ENCODE peak calls at places on chromosome 4, in nine cellular contexts. E is NCI-H460; A is central memory CD4-positive, alpha-beta T cell; P is kidney; D is activated T-helper 1 cell treated with Interleukin-2 at 50 U/mL for 16 hours; M is fibroblast of lung; B is stimulated activated CD8-positive, alpha-beta memory T cell treated with anti-CD3 and anti-CD28 coated beads, Interleukin-2, amount 100 ng/mL, for 48 hours; W is germinal center; S is Karpas-422. O is an unnamed sample.

GRCh38 chr4:173057906-173058305 is 110.7 kb upstream of the GALNT7 start:
- DNase-seq in B (no peak), D (no peak), W (no peak), E (no peak), S (no peak), P (no peak), M (no peak), A (no peak), O (no peak)

GRCh38 chr4:138935135-138935795 is 80.3 kb upstream of the NOCT start:
- DNase-seq in B (no peak), S (no peak), A (no peak), M (no peak), W (no peak), D (no peak), P (no peak), E (no peak), O (no peak)

GRCh38 chr4:118865091-118865708 is 23.5 kb upstream of the SYNPO2 start:
- DNase-seq in W (peak), S (peak), E (peak), M (peak), A (peak), B (no peak), P (no peak), D (no peak), O (peak)

GRCh38 chr4:149145803-149146202 is 669.8 kb downstream of the IQCM start:
- DNase-seq in W (no peak), A (no peak), B (no peak), P (no peak), E (no peak), M (no peak), S (no peak), D (no peak), O (no peak)

GRCh38 chr4:108788731-108789130 is 25.9 kb upstream of the ETNPPL start:
- DNase-seq in B (no peak), P (no peak), A (no peak), E (no peak), S (no peak), D (no peak), M (no peak), W (no peak), O (no peak)

GRCh38 chr4:13865871-13866669 is 238.5 kb upstream of the BOD1L1 start:
- DNase-seq in S (no peak), B (no peak), D (no peak), M (peak), P (no peak), W (no peak), E (no peak), A (no peak), O (no peak)

GRCh38 chr4:13541720-13542576 is 2.4 kb downstream of the NKX3-2 start:
- DNase-seq in A (no peak), E (no peak), P (peak), W (no peak), S (peak), M (no peak), B (no peak), D (no peak), O (peak)

GRCh38 chr4:113116414-113117345 is 67.2 kb downstream of the ANK2 start:
- DNase-seq in B (no peak), M (no peak), S (no peak), W (no peak), A (no peak), D (no peak), E (no peak), P (peak), O (peak)

GRCh38 chr4:55159851-55160250 is 34.5 kb upstream of the KDR start:
- DNase-seq in S (peak), E (no peak), B (no peak), P (no peak), D (no peak), M (no peak), A (no peak), W (no peak), O (no peak)

GRCh38 chr4:120629546-120629945 is 293.0 kb downstream of the PRDM5 start:
- DNase-seq in M (no peak), W (no peak), B (no peak), A (no peak), S (no peak), D (no peak), P (no peak), E (no peak), O (no peak)

GRCh38 chr4:102546635-102547034 is 45.5 kb downstream of the NFKB1 start:
- DNase-seq in E (no peak), S (no peak), P (no peak), D (no peak), W (peak), A (no peak), M (no peak), B (no peak), O (no peak)

GRCh38 chr4:93334003-93334402 is 494.6 kb upstream of the ATOH1 start:
- DNase-seq in P (no peak), W (no peak), E (no peak), B (no peak), S (no peak), M (peak), A (no peak), D (no peak), O (no peak)

GRCh38 chr4:175424111-175424510 is 388.0 kb downstream of the GPM6A start:
- DNase-seq in D (no peak), E (no peak), B (no peak), W (no peak), S (no peak), A (no peak), P (no peak), M (no peak), O (no peak)

GRCh38 chr4:87977521-87978278 is 2.2 kb downstream of the SPP1 start:
- DNase-seq in D (no peak), A (no peak), B (no peak), P (no peak), S (no peak), E (no peak), M (no peak), W (no peak), O (no peak)